ENCODE peak calls at places on chromosome 4, in ten cellular contexts. L, E, U, S, M, R, N, G, V and I are unnamed samples.

GRCh38 chr4:100087743-100088142 is 102.5 kb downstream of the DDIT4L start:
- DNase-seq in L (no peak), E (no peak), U (no peak), S (no peak), M (no peak), R (no peak), N (no peak), G (peak; percentile 70), V (no peak), I (no peak)

GRCh38 chr4:62455871-62456270 is 1255.7 kb downstream of the ADGRL3 start:
- DNase-seq in L (no peak), E (no peak), U (no peak), S (no peak), M (no peak), R (no peak), N (no peak), G (no peak), V (no peak), I (no peak)

GRCh38 chr4:30938956-30939528 is 218.9 kb downstream of the PCDH7 start:
- DNase-seq in L (no peak), E (no peak), U (no peak), S (no peak), M (no peak), R (no peak), N (no peak), G (peak; percentile 5), V (no peak), I (no peak)

GRCh38 chr4:1201851-1202525 is 29.6 kb upstream of the SPON2 start:
- DNase-seq in L (no peak), E (peak; percentile 68), U (no peak), S (no peak), M (peak; percentile 50), R (peak; percentile 53), N (peak; percentile 50), G (peak; percentile 95), V (no peak), I (peak; percentile 85)

GRCh38 chr4:98794565-98795205 is 134.2 kb downstream of the EIF4E start:
- DNase-seq in L (peak; percentile 23), E (no peak), U (no peak), S (no peak), M (no peak), R (no peak), N (no peak), G (peak; percentile 58), V (no peak), I (no peak)

GRCh38 chr4:184255361-184255760 is 37.7 kb upstream of the ENPP6 start:
- DNase-seq in L (no peak), E (no peak), U (no peak), S (no peak), M (no peak), R (no peak), N (no peak), G (no peak), V (peak; percentile 62), I (no peak)

GRCh38 chr4:186808635-186809018 is 85.0 kb upstream of the FAT1 start:
- DNase-seq in L (no peak), E (no peak), U (no peak), S (no peak), M (no peak), R (no peak), N (peak; percentile 36), G (peak; percentile 70), V (no peak), I (no peak)

GRCh38 chr4:54539500-54540029 is 118.2 kb upstream of the KIT start:
- DNase-seq in L (no peak), E (peak; percentile 69), U (peak; percentile 47), S (no peak), M (no peak), R (no peak), N (no peak), G (peak; percentile 51), V (peak; percentile 73), I (no peak)

GRCh38 chr4:98627883-98628282 is 30.5 kb downstream of the TSPAN5 start:
- DNase-seq in L (peak; percentile 41), E (no peak), U (no peak), S (no peak), M (no peak), R (no peak), N (no peak), G (peak; percentile 81), V (no peak), I (no peak)

GRCh38 chr4:183158062-183158461 is 59.0 kb downstream of the WWC2 start:
- DNase-seq in L (no peak), E (no peak), U (no peak), S (no peak), M (no peak), R (no peak), N (no peak), G (peak; percentile 87), V (no peak), I (no peak)

GRCh38 chr4:67344594-67345380 is 200.5 kb downstream of the CENPC start:
- DNase-seq in L (no peak), E (no peak), U (no peak), S (no peak), M (no peak), R (no peak), N (no peak), G (no peak), V (no peak), I (no peak)

GRCh38 chr4:87058272-87059073 is 123.7 kb downstream of the AFF1 start:
- DNase-seq in L (no peak), E (peak; percentile 59), U (no peak), S (peak; percentile 32), M (no peak), R (no peak), N (no peak), G (no peak), V (peak; percentile 28), I (no peak)

GRCh38 chr4:8832130-8832930 is 39.3 kb downstream of the HMX1 start:
- DNase-seq in L (no peak), E (peak; percentile 14), U (no peak), S (no peak), M (no peak), R (no peak), N (no peak), G (peak; percentile 21), V (no peak), I (no peak)

GRCh38 chr4:185210102-185210981 is 944 bp downstream of the SNX25 start:
- DNase-seq in L (no peak), E (peak; percentile 63), U (peak; percentile 50), S (no peak), M (peak; percentile 60), R (peak; percentile 37), N (no peak), G (peak; percentile 63), V (peak; percentile 62), I (peak; percentile 33)

GRCh38 chr4:68864438-68865177 is 48.8 kb downstream of the UGT2B10 start:
- DNase-seq in L (no peak), E (no peak), U (no peak), S (no peak), M (no peak), R (no peak), N (no peak), G (no peak), V (no peak), I (no peak)

GRCh38 chr4:64883087-64883926 is 474.1 kb upstream of the TECRL start:
- DNase-seq in L (no peak), E (no peak), U (no peak), S (no peak), M (no peak), R (no peak), N (no peak), G (no peak), V (no peak), I (no peak)

GRCh38 chr4:74516321-74516720 is 71.4 kb downstream of the AREG start:
- DNase-seq in L (no peak), E (no peak), U (no peak), S (no peak), M (no peak), R (no peak), N (no peak), G (peak; percentile 73), V (no peak), I (no peak)

GRCh38 chr4:122914292-122914904 is 8.0 kb downstream of the NUDT6 start:
- DNase-seq in L (no peak), E (no peak), U (no peak), S (peak; percentile 31), M (no peak), R (no peak), N (no peak), G (peak; percentile 64), V (no peak), I (no peak)

DNA sequence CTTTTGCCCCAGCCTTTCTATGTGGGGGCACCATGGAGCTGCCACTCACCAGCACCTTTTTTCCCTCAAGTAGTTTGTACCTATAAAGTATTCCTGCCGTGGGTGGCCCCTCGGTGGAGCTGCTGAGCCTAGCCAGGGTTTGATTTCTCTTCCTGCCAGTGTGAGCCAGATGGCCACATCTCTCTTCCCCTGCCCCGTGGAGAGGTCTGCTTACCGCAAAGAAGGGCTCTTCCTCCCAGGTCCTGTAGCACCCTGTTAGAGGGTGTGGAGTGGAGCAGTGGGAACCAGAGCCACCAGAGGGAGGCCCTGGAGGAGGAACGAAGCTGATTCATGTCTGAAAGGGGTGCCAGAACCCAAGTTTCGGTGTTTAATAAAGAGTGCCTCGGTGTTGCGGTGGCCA is 95.4 kb downstream of the PTTG2 start:
- DNase-seq in L (no peak), E (no peak), U (no peak), S (no peak), M (no peak), R (no peak), N (no peak), G (no peak), V (peak; percentile 54), I (no peak)
- TF ChIP-seq CTCF in L (no peak), E (no peak), U (no peak), S (no peak), M (no peak), R (no peak), N (no peak), G (no peak), V (peak; percentile 34), I (no peak)

GRCh38 chr4:165700855-165701254 is 172.2 kb upstream of the TLL1 start:
- DNase-seq in L (no peak), E (no peak), U (no peak), S (no peak), M (no peak), R (no peak), N (no peak), G (no peak), V (no peak), I (no peak)
- TF ChIP-seq CTCF in L (no peak), E (no peak), U (peak; percentile 15), S (peak; percentile 27), M (no peak), R (no peak), N (no peak), G (peak; percentile 29), V (peak; percentile 12), I (no peak)

GRCh38 chr4:17762705-17763104 is 18.7 kb downstream of the FAM184B start:
- DNase-seq in L (no peak), E (no peak), U (no peak), S (no peak), M (no peak), R (no peak), N (no peak), G (peak; percentile 72), V (peak; percentile 32), I (no peak)
- TF ChIP-seq CTCF in L (no peak), E (peak; percentile 21), U (no peak), S (peak; percentile 30), M (no peak), R (no peak), N (no peak), G (peak; percentile 45), V (peak; percentile 54), I (no peak)

DNA sequence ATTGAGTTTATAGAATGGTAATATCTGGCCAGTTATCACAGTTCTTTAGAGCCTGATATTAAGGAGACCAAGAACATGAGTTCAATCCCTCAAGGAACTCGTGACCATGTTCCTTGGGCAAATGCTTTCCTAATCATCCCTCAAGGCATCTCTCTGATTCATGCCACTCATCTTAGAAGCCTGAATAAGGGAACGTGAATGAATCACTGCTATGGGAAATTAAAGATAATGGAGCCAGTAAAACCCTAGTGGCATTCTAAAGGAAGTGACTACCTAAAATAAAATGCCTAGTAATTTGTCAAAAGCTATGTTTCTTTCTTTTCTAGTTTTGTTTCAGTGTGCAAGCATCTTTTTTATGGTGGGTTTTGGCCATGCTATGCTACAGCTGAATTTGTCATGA is 1161.3 kb downstream of the C4orf33 start:
- DNase-seq in L (peak; percentile 65), E (no peak), U (no peak), S (no peak), M (no peak), R (no peak), N (no peak), G (peak; percentile 56), V (no peak), I (no peak)
- TF ChIP-seq CTCF in L (no peak), E (no peak), U (no peak), S (no peak), M (no peak), R (no peak), N (no peak), G (no peak), V (peak; percentile 5), I (no peak)